ENCODE peak calls at places on chromosomes 16 and 17, in six cellular contexts. I, S, Y, O, J and G are unnamed samples.

GRCh38 chr16:66298006-66298405 is 68.5 kb upstream of the CDH5 start:
- DNase-seq in O (no peak), J (no peak), I (no peak), S (no peak), Y (no peak), G (no peak)

GRCh38 chr17:31677036-31677435 is 182.0 kb downstream of the COPRS start:
- DNase-seq in Y (no peak), S (no peak), I (no peak), J (no peak), O (no peak), G (no peak)

GRCh38 chr16:19274178-19274797 is 11.2 kb upstream of the CLEC19A start:
- DNase-seq in Y (no peak), S (no peak), O (no peak), I (no peak), J (no peak), G (no peak)

GRCh38 chr17:15463363-15463762 is 4.1 kb downstream of the CDRT4 start:
- DNase-seq in Y (peak), S (no peak), J (no peak), I (no peak), O (no peak), G (no peak)

GRCh38 chr16:49822649-49823370 is 33.1 kb downstream of the ZNF423 start:
- DNase-seq in O (no peak), Y (no peak), S (no peak), J (no peak), I (no peak), G (no peak)

GRCh38 chr17:13024526-13025263 is 6.9 kb upstream of the ELAC2 start:
- DNase-seq in J (peak), O (peak), S (peak), Y (peak), I (peak), G (no peak)

GRCh38 chr16:1698680-1699079 is 7.3 kb upstream of the MAPK8IP3 start:
- DNase-seq in Y (no peak), J (peak), S (no peak), O (no peak), I (no peak), G (no peak)

GRCh38 chr16:88922114-88922825 is 54.7 kb downstream of the CBFA2T3 start:
- DNase-seq in S (peak), Y (peak), J (peak), I (no peak), O (no peak), G (no peak)

GRCh38 chr16:29674188-29674587 is 4.8 kb upstream of the QPRT start:
- DNase-seq in Y (no peak), S (peak), J (no peak), I (no peak), O (no peak), G (no peak)

GRCh38 chr16:29192329-29193247 is 207.7 kb downstream of the LAT start:
- DNase-seq in S (no peak), I (no peak), J (peak), O (no peak), Y (no peak), G (no peak)

GRCh38 chr16:15597135-15597534 is 45.8 kb downstream of the MARF1 start:
- DNase-seq in S (no peak), Y (no peak), O (no peak), I (no peak), J (no peak), G (no peak)

GRCh38 chr17:74992223-74992622 is 4.8 kb downstream of the CDR2L start:
- DNase-seq in Y (no peak), J (no peak), I (no peak), S (no peak), O (no peak), G (no peak)

GRCh38 chr17:4642286-4642685 is 808 bp upstream of the ALOX15 start:
- DNase-seq in O (no peak), I (no peak), J (no peak), Y (no peak), S (no peak), G (no peak)

GRCh38 chr17:80761421-80761871 is 216.8 kb downstream of the RPTOR start:
- DNase-seq in I (peak), J (no peak), Y (peak), O (no peak), S (no peak), G (no peak)

GRCh38 chr16:87608400-87608985 is 6.2 kb downstream of the JPH3 start:
- DNase-seq in Y (peak), J (no peak), S (peak), O (no peak), I (peak), G (no peak)

GRCh38 chr16:74775255-74775654 is 635 bp upstream of the FA2H start:
- DNase-seq in J (no peak), O (no peak), S (no peak), I (no peak), Y (no peak), G (no peak)

GRCh38 chr17:78117027-78117981 is 11.3 kb downstream of the TMC6 start:
- DNase-seq in J (peak), I (no peak), O (peak), Y (no peak), S (no peak), G (no peak)

GRCh38 chr17:62680541-62681052 is 53.1 kb downstream of the MRC2 start:
- DNase-seq in S (no peak), J (peak), Y (no peak), O (no peak), I (no peak), G (no peak)

GRCh38 chr16:50622643-50623369 is 58.3 kb downstream of the SNX20 start:
- DNase-seq in J (no peak), Y (no peak), S (no peak), O (no peak), I (no peak), G (no peak)

GRCh38 chr16:77289331-77289809 is 90.2 kb downstream of the SYCE1L start:
- DNase-seq in O (peak), Y (peak), S (no peak), J (no peak), I (no peak), G (no peak)

GRCh38 chr17:44071772-44072171 is 1.2 kb downstream of the G6PC3 start:
- DNase-seq in S (no peak), I (no peak), O (no peak), Y (peak), J (no peak), G (no peak)

GRCh38 chr17:46772879-46773620 is 45.4 kb downstream of the WNT3 start:
- DNase-seq in Y (no peak), S (no peak), O (peak), I (no peak), J (no peak), G (peak)

GRCh38 chr17:30241051-30241450 is 5.6 kb upstream of the SLC6A4 start:
- DNase-seq in S (no peak), O (no peak), Y (no peak), I (no peak), J (peak), G (no peak)

GRCh38 chr17:54435966-54436365 is 464.7 kb upstream of the TOM1L1 start:
- DNase-seq in I (no peak), J (no peak), O (no peak), S (no peak), Y (no peak), G (no peak)

GRCh38 chr16:85395913-85396878 is 216.9 kb upstream of the GSE1 start:
- DNase-seq in Y (peak), S (peak), I (no peak), J (peak), O (peak), G (no peak)

GRCh38 chr17:79925242-79925957 is 86.2 kb upstream of the CBX4 start:
- DNase-seq in O (no peak), I (no peak), Y (no peak), J (peak), S (peak), G (no peak)

GRCh38 chr16:81514568-81515258 is 70.1 kb downstream of the CMIP start:
- DNase-seq in J (peak), O (no peak), Y (no peak), I (no peak), S (no peak), G (no peak)

DNA sequence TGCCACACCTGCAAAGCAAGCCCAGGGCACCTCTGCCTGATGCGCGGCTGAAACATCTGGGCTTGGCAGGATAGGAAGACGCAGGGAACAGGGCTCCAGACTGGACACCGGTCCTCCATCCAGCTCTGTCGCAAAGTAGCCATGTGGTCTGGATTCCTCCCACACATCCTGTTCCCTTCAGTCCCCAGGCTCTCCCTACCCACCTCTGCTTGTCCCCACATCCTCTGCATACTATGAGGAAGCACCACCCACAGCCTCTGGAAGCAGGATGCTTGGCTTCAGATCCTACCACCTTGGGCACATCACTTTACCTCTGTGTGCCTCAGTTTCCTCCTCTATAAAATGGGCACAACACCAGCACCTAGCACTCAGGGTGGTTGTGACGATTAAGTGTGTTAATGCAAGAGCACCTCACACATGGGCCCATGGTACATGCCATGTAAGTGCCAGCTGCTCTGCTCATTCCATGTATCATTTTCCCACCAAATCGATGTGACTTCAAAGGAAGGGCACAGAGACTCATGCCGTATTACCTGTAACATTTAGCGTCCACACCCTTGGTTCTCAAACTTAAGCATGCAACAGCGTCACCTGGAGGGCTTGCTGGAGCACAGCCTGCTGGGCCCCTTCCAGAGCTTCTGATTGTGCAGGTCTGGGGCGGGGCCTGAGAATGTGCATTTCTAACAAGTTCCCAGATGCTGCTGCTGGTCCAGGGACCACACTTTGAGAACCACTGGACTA is 138.6 kb upstream of the SDK2 start:
- DNase-seq in Y (no peak), J (no peak), O (no peak), S (peak), I (no peak), G (no peak)
- TF ChIP-seq CTCF in Y (peak), J (no peak), O (no peak), S (peak), I (no peak), G (peak)

GRCh38 chr16:5450435-5451104 is 353.0 kb upstream of the EEF2KMT start:
- DNase-seq in I (no peak), S (no peak), O (no peak), Y (no peak), J (no peak), G (no peak)
- TF ChIP-seq CTCF in I (no peak), S (no peak), O (no peak), Y (no peak), J (no peak), G (no peak)

GRCh38 chr16:62711797-62712196 is 675.6 kb upstream of the CDH8 start:
- DNase-seq in J (no peak), S (no peak), Y (no peak), I (no peak), O (no peak), G (no peak)
- TF ChIP-seq CTCF in J (no peak), S (no peak), Y (no peak), I (no peak), O (peak), G (no peak)

GRCh38 chr17:48037036-48037881 is at the start of gene COPZ2:
- DNase-seq in O (peak), J (peak), I (peak), S (peak), Y (no peak), G (no peak)
- TF ChIP-seq CTCF in O (peak), J (peak), I (peak), S (peak), Y (peak), G (no peak)

DNA sequence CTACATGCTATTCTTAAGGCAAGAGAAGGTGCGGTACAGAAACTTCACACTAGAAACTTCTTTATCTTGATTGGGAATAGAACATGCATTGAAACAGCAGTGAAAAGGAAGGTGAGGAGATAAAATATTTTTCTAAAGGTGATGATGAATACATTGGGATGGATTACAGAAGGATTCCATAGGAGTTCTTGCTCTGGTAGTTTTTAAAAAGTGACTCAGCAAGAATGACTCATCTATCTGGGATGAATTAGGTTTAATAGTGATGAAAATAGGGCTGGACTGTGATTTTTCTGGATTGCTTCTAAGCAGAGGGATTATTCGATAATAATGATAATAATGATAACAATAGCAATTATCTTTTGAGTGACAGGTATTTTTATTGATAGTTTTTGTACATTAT is 65.6 kb upstream of the HS3ST4 start:
- DNase-seq in S (no peak), I (no peak), Y (peak), O (no peak), J (no peak), G (no peak)
- TF ChIP-seq CTCF in S (no peak), I (no peak), Y (no peak), O (no peak), J (no peak), G (no peak)

GRCh38 chr17:9002610-9003354 is 18.5 kb upstream of the NTN1 start:
- DNase-seq in Y (no peak), I (no peak), O (peak), J (peak), S (no peak), G (no peak)
- TF ChIP-seq CTCF in Y (peak), I (no peak), O (no peak), J (no peak), S (no peak), G (no peak)

GRCh38 chr17:50575581-50576210 is 15.2 kb downstream of the CACNA1G start:
- DNase-seq in J (no peak), I (no peak), Y (no peak), S (no peak), O (no peak), G (no peak)
- TF ChIP-seq CTCF in J (no peak), I (no peak), Y (peak), S (no peak), O (peak), G (no peak)